ENCODE peak calls at places on chromosome 10, in seven cellular contexts. K, Z, N, T, V, X and L are unnamed samples. For H3K27me3 and H3K9me3, the result is how much of the 10 kb centered on the place peaks cover.

GRCh38 chr10:28569506-28570159 is 36.7 kb downstream of the WAC start:
- DNase-seq in N (no peak), V (no peak), T (no peak), X (no peak), Z (no peak), K (no peak), L (no peak)

GRCh38 chr10:31937371-31937770 is 8.7 kb upstream of the ARHGAP12 start:
- DNase-seq in X (no peak), V (no peak), K (no peak), T (no peak), N (no peak), Z (no peak), L (no peak)

GRCh38 chr10:6678211-6678803 is 98.2 kb upstream of the PRKCQ start:
- DNase-seq in X (peak), V (no peak), N (no peak), T (peak), K (peak), Z (peak), L (no peak)

GRCh38 chr10:35896011-35896410 is 253.9 kb upstream of the FZD8 start:
- DNase-seq in K (no peak), N (no peak), X (no peak), Z (no peak), T (no peak), V (no peak), L (no peak)

GRCh38 chr10:6014241-6014761 is 37.0 kb upstream of the IL15RA start:
- DNase-seq in T (peak), X (peak), V (no peak), Z (peak), K (peak), N (no peak), L (no peak)

GRCh38 chr10:44787480-44788075 is 123.6 kb upstream of the TMEM72 start:
- DNase-seq in K (no peak), X (no peak), T (no peak), Z (no peak), N (no peak), V (no peak), L (no peak)

GRCh38 chr10:69636626-69637550 is 6.8 kb downstream of the FAM241B start:
- DNase-seq in K (no peak), Z (no peak), X (peak), N (no peak), T (no peak), V (no peak), L (no peak)

GRCh38 chr10:26000971-26001370 is 66.9 kb downstream of the MYO3A start:
- DNase-seq in X (no peak), V (no peak), T (no peak), N (no peak), K (no peak), Z (no peak), L (no peak)

GRCh38 chr10:126425051-126425450 is 36.8 kb upstream of the ADAM12 start:
- DNase-seq in X (no peak), V (no peak), T (no peak), Z (no peak), N (no peak), K (no peak), L (no peak)

GRCh38 chr10:43196131-43196980 is 58.1 kb downstream of the CSGALNACT2 start:
- DNase-seq in N (no peak), T (no peak), V (no peak), X (no peak), Z (peak), K (no peak), L (no peak)

GRCh38 chr10:88162852-88163251 is 299.4 kb downstream of the PTEN start:
- DNase-seq in V (no peak), Z (no peak), X (no peak), T (no peak), N (no peak), K (no peak), L (no peak)

GRCh38 chr10:115026041-115026779 is 67.0 kb upstream of the ATRNL1 start:
- DNase-seq in T (no peak), Z (no peak), K (no peak), N (no peak), X (peak), V (no peak), L (no peak)

GRCh38 chr10:95333997-95334792 is 43.4 kb upstream of the PDLIM1 start:
- DNase-seq in N (no peak), X (no peak), T (peak), K (no peak), V (no peak), Z (peak), L (peak)

GRCh38 chr10:125479059-125479458 is 203.9 kb downstream of the TEX36 start:
- DNase-seq in T (no peak), Z (no peak), K (no peak), N (peak), X (no peak), V (no peak), L (no peak)

GRCh38 chr10:45313264-45313873 is 2.0 kb downstream of the OR13A1 start:
- DNase-seq in X (no peak), N (no peak), V (no peak), Z (no peak), T (no peak), K (no peak), L (no peak)

GRCh38 chr10:92068900-92069299 is 145.3 kb downstream of the BTAF1 start:
- DNase-seq in K (no peak), T (no peak), N (no peak), X (no peak), Z (no peak), V (no peak), L (no peak)

GRCh38 chr10:4121531-4122380 is 336.7 kb upstream of the KLF6 start:
- DNase-seq in K (no peak), X (no peak), V (no peak), N (no peak), Z (no peak), T (no peak), L (no peak)

GRCh38 chr10:11112718-11113117 is 95.0 kb downstream of the CELF2 start:
- DNase-seq in X (no peak), K (no peak), T (no peak), V (no peak), Z (no peak), N (no peak), L (no peak)

GRCh38 chr10:102644646-102645387 is 538 bp downstream of the TRIM8 start:
- DNase-seq in N (peak), T (peak), K (peak), X (peak), Z (peak), V (peak), L (peak)

GRCh38 chr10:127012071-127012768 is 107.0 kb downstream of the DOCK1 start:
- DNase-seq in T (no peak), K (no peak), X (no peak), N (no peak), Z (no peak), V (no peak), L (no peak)

GRCh38 chr10:45000764-45001381 is at the start of gene ZNF22:
- DNase-seq in V (no peak), K (peak), X (peak), N (peak), T (peak), Z (peak), L (no peak)

GRCh38 chr10:16995867-16996529 is 133.6 kb downstream of the CUBN start:
- DNase-seq in K (no peak), V (no peak), T (no peak), X (no peak), N (no peak), Z (no peak), L (no peak)

GRCh38 chr10:102802920-102803534 is 34.2 kb downstream of the CYP17A1 start:
- DNase-seq in N (no peak), Z (peak), T (peak), X (no peak), K (no peak), V (peak), L (no peak)

GRCh38 chr10:61130366-61130765 is 186.4 kb upstream of the RHOBTB1 start:
- DNase-seq in V (no peak), X (no peak), Z (no peak), N (peak), T (no peak), K (no peak), L (no peak)

GRCh38 chr10:3639546-3639945 is 145.5 kb downstream of the KLF6 start:
- DNase-seq in N (peak), T (no peak), Z (no peak), K (no peak), X (peak), V (no peak), L (no peak)

GRCh38 chr10:117716896-117717295 is 174.3 kb downstream of the EMX2 start:
- DNase-seq in N (peak), V (no peak), K (no peak), X (no peak), T (no peak), Z (no peak), L (no peak)

GRCh38 chr10:7547825-7548224 is 118.9 kb downstream of the ITIH5 start:
- DNase-seq in T (no peak), Z (peak), K (no peak), N (no peak), X (no peak), V (no peak), L (no peak)

GRCh38 chr10:13984647-13985155 is 346.0 kb downstream of the FRMD4A start:
- DNase-seq in X (no peak), K (no peak), V (no peak), N (peak), Z (no peak), T (no peak), L (no peak)

GRCh38 chr10:18439601-18440000 is 211.8 kb downstream of the NSUN6 start:
- DNase-seq in X (no peak), T (no peak), N (no peak), K (no peak), V (no peak), Z (no peak), L (no peak)

DNA sequence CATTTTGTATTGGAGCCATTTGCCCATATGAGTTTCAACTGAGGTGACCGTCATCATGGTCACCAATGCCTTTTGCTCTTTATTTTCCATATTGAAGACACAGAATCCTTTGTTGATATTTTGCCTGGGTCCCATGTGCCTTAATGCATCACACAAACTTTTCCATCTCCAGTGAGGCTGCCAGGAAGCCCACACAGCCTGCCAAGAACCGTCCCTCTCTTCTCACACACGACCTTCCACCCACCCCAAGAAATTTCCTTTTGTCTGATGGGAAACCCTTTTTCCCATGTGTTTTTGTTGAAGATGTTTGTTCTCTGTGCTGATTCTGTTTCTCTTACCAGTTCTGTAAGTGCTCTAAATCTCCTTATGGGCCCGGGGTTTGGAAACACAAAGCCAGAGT is 168.9 kb downstream of the CSTF2T start:
- DNase-seq in Z (no peak), T (no peak), N (no peak), X (no peak), K (no peak), V (no peak), L (no peak)
- H3K27ac ChIP-seq in Z (no peak), T (no peak), N (no peak), X (no peak), K (no peak), V (no peak), L (no peak)

GRCh38 chr10:120456143-120456625 is 843 bp upstream of the PLPP4 start:
- DNase-seq in K (no peak), X (peak), N (no peak), Z (no peak), V (no peak), T (no peak), L (no peak)
- H3K27me3 ChIP-seq in K (under half), X (under half), N (under half), Z (under half), V (under half), T (under half), L (under half)

GRCh38 chr10:131177431-131178327 is 133.8 kb downstream of the TCERG1L start:
- DNase-seq in X (no peak), Z (no peak), V (no peak), K (no peak), N (no peak), T (peak), L (no peak)
- H3K9me3 ChIP-seq in X (under half), Z (under half), V (under half), K (under half), N (under half), T (under half), L (under half)

GRCh38 chr10:79320785-79321493 is 26.3 kb upstream of the PPIF start:
- DNase-seq in Z (no peak), N (peak), V (no peak), K (no peak), X (no peak), T (no peak), L (no peak)
- H3K27ac ChIP-seq in Z (no peak), N (peak), V (no peak), K (no peak), X (no peak), T (no peak), L (peak)

DNA sequence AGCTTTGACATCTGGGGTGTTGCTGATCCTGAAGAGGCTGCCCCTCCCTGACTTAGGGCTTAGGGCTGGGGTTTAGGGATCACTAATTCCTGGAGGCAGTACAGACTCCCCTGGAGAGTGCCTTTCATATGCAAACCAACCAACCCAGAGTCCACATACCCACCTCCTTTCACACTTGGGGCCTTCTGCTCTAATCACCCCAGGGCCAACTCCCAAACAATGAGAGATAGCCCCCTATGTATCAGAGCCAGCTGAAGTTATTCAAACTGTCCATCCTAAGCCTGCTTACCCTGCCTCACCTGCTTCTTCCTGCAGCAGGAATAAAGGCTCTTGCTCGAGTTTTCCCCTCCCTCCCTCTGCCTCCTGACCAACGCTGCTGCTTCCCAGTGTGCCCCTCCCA is 51.8 kb upstream of the SLC35G1 start:
- DNase-seq in N (no peak), K (no peak), X (peak), Z (no peak), V (peak), T (no peak), L (no peak)
- H3K27me3 ChIP-seq in N (under half), K (under half), X (under half), Z (under half), V (half or more), T (under half), L (under half)

GRCh38 chr10:1281402-1281782 is 225.2 kb downstream of the WDR37 start:
- DNase-seq in V (no peak), X (no peak), T (no peak), Z (no peak), K (no peak), N (no peak), L (no peak)

GRCh38 chr10:1287493-1288480 is 231.6 kb downstream of the WDR37 start:
- DNase-seq in V (no peak), X (no peak), Z (no peak), N (no peak), T (no peak), K (no peak), L (no peak)

GRCh38 chr10:1289591-1289990 is 233.4 kb downstream of the WDR37 start:
- DNase-seq in X (no peak), N (no peak), K (no peak), Z (no peak), V (no peak), T (no peak), L (no peak)

GRCh38 chr10:1280436-1281401 is 224.5 kb downstream of the WDR37 start:
- DNase-seq in X (no peak), V (no peak), T (no peak), Z (no peak), N (no peak), K (no peak), L (no peak)

GRCh38 chr10:1284076-1284475 is 227.9 kb downstream of the WDR37 start:
- DNase-seq in T (no peak), K (no peak), X (no peak), Z (no peak), N (no peak), V (no peak), L (no peak)
- H3K9me3 ChIP-seq in T (under half), K (under half), X (under half), Z (under half), N (under half), V (under half), L (under half)

GRCh38 chr10:80697926-80698325 is 160.2 kb downstream of the SH2D4B start:
- DNase-seq in T (no peak), Z (no peak), X (no peak), K (no peak), N (no peak), V (no peak), L (no peak)

GRCh38 chr10:80690434-80690833 is 152.7 kb downstream of the SH2D4B start:
- DNase-seq in T (no peak), N (no peak), K (no peak), X (no peak), Z (no peak), V (no peak), L (no peak)

GRCh38 chr10:80700252-80700651 is 162.6 kb downstream of the SH2D4B start:
- DNase-seq in K (no peak), V (no peak), N (no peak), X (no peak), T (no peak), Z (no peak), L (no peak)

GRCh38 chr10:80699602-80700039 is 161.9 kb downstream of the SH2D4B start:
- DNase-seq in K (peak), Z (peak), T (peak), V (peak), X (peak), N (peak), L (peak)

DNA sequence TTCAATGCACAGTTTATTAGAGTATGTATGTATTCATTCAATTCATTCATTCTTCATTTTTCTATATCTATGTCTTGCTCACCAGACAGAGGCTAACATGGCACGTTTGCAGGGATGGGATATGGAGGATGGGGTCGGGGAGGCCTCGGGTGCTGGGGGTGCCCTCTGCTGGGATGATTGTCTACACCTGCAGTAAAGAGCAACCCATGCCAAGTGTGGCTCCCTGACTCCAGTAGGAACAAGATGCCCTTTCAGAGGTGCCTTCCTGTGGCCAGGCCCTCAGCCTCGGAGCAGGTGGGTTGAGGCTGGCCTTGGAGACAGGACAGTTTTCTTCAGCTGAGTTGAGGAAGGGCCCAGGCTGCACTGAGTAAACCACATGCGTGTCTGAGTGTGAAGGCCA is 157.2 kb downstream of the SH2D4B start:
- DNase-seq in T (no peak), K (no peak), X (no peak), V (no peak), Z (no peak), N (no peak), L (no peak)
- H3K27ac ChIP-seq in T (no peak), K (no peak), X (no peak), V (no peak), Z (no peak), N (no peak), L (no peak)

GRCh38 chr10:75476985-75477384 is 45.6 kb downstream of the LRMDA start:
- DNase-seq in T (no peak), K (no peak), V (no peak), Z (no peak), X (no peak), N (no peak), L (no peak)

GRCh38 chr10:75472685-75473084 is 41.3 kb downstream of the LRMDA start:
- DNase-seq in V (no peak), Z (no peak), N (no peak), X (no peak), K (no peak), T (no peak), L (no peak)

GRCh38 chr10:75476569-75476968 is 45.1 kb downstream of the LRMDA start:
- DNase-seq in N (no peak), V (no peak), K (no peak), T (no peak), Z (no peak), X (no peak), L (no peak)

GRCh38 chr10:75475470-75476182 is 44.2 kb downstream of the LRMDA start:
- DNase-seq in X (no peak), V (no peak), T (no peak), K (no peak), Z (no peak), N (no peak), L (no peak)

GRCh38 chr10:75474106-75474505 is 42.7 kb downstream of the LRMDA start:
- DNase-seq in Z (no peak), V (no peak), K (no peak), X (no peak), N (no peak), T (no peak), L (no peak)
- H3K27me3 ChIP-seq in Z (under half), V (under half), K (under half), X (under half), N (under half), T (under half), L (under half)